ENCODE peak calls at places on chromosome 14, in four cellular contexts. Z is non-pigmented ciliary epithelial cell; T is cardiac fibroblast; I is naive thymus-derived CD8-positive, alpha-beta T cell. G is an unnamed sample.

GRCh38 chr14:74929242-74929641 is 6.2 kb upstream of the RPS6KL1 start:
- DNase-seq in Z (no peak), I (no peak), T (no peak), G (no peak)

GRCh38 chr14:80965041-80965440 is 9.6 kb downstream of the TSHR start:
- DNase-seq in I (no peak), Z (no peak), T (no peak), G (no peak)

GRCh38 chr14:72781476-72782181 is 112.3 kb downstream of the DPF3 start:
- DNase-seq in I (no peak), T (peak), Z (peak), G (no peak)

GRCh38 chr14:35826218-35826951 is at the start of gene BRMS1L:
- DNase-seq in T (peak), Z (peak), I (peak), G (peak)

GRCh38 chr14:59213368-59214315 is 25.2 kb downstream of the DAAM1 start:
- DNase-seq in I (no peak), T (no peak), Z (no peak), G (no peak)

GRCh38 chr14:100714205-100714781 is 12.4 kb upstream of the DLK1 start:
- DNase-seq in T (no peak), Z (no peak), I (no peak), G (no peak)

GRCh38 chr14:68510201-68510600 is 282.7 kb downstream of the ZFP36L1 start:
- DNase-seq in T (peak), I (no peak), Z (peak), G (peak)

GRCh38 chr14:63486729-63487128 is 56.4 kb downstream of the PPP2R5E start:
- DNase-seq in Z (no peak), I (no peak), T (no peak), G (no peak)

GRCh38 chr14:58243790-58244555 is 670 bp upstream of the PSMA3 start:
- DNase-seq in Z (no peak), T (peak), I (no peak), G (no peak)

GRCh38 chr14:26896447-26896846 is 298.6 kb upstream of the NOVA1 start:
- DNase-seq in I (no peak), T (peak), Z (peak), G (peak)

GRCh38 chr14:52094871-52095270 is 26.0 kb upstream of the NID2 start:
- DNase-seq in I (no peak), T (no peak), Z (no peak), G (no peak)

GRCh38 chr14:51023964-51024363 is 70.9 kb downstream of the TRIM9 start:
- DNase-seq in I (no peak), Z (no peak), T (no peak), G (no peak)

GRCh38 chr14:23358042-23358441 is 5.4 kb upstream of the SLC22A17 start:
- DNase-seq in Z (no peak), T (no peak), I (no peak), G (no peak)

GRCh38 chr14:101188571-101188915 is 285.0 kb upstream of the RTL1 start:
- DNase-seq in I (no peak), T (no peak), Z (no peak), G (no peak)

GRCh38 chr14:100534528-100535286 is 52.5 kb downstream of the BEGAIN start:
- DNase-seq in T (no peak), Z (no peak), I (no peak), G (no peak)

GRCh38 chr14:100219126-100219785 is 19.7 kb upstream of the YY1 start:
- DNase-seq in I (no peak), Z (no peak), T (no peak), G (no peak)

GRCh38 chr14:102185360-102185759 is 45.7 kb downstream of the WDR20 start:
- DNase-seq in Z (no peak), T (no peak), I (no peak), G (no peak)

GRCh38 chr14:24032727-24033418 is 18.9 kb upstream of the CARMIL3 start:
- DNase-seq in Z (peak), I (no peak), T (peak), G (no peak)

GRCh38 chr14:31207746-31208545 is at the start of gene HECTD1:
- DNase-seq in Z (no peak), T (peak), I (peak), G (peak)

GRCh38 chr14:70254476-70254961 is 65.8 kb upstream of the SLC8A3 start:
- DNase-seq in Z (no peak), T (peak), I (no peak), G (no peak)

GRCh38 chr14:53190938-53191337 is 37.8 kb upstream of the DDHD1 start:
- DNase-seq in T (peak), Z (no peak), I (no peak), G (no peak)

GRCh38 chr14:85414142-85414541 is 115.8 kb upstream of the FLRT2 start:
- DNase-seq in Z (no peak), I (no peak), T (no peak), G (no peak)

GRCh38 chr14:47676301-47676617 is 854 bp upstream of the MDGA2 start:
- DNase-seq in T (no peak), I (no peak), Z (no peak), G (no peak)

GRCh38 chr14:33363687-33364086 is 425.0 kb downstream of the NPAS3 start:
- DNase-seq in I (no peak), Z (peak), T (peak), G (no peak)

GRCh38 chr14:93395227-93395626 is 35.5 kb upstream of the UNC79 start:
- DNase-seq in T (no peak), Z (no peak), I (no peak), G (no peak)

GRCh38 chr14:94598816-94599655 is 13.2 kb upstream of the SERPINA3 start:
- DNase-seq in Z (peak), I (no peak), T (peak), G (peak)

GRCh38 chr14:102988054-102988453 is 65.6 kb downstream of the AMN start:
- DNase-seq in I (no peak), T (no peak), Z (no peak), G (no peak)

GRCh38 chr14:92981726-92982125 is 58.8 kb downstream of the CHGA start:
- DNase-seq in Z (no peak), I (no peak), T (no peak), G (no peak)

GRCh38 chr14:80587096-80587724 is 354.3 kb downstream of the CEP128 start:
- DNase-seq in T (peak), Z (no peak), I (no peak), G (no peak)

G was measured in retinal pigment epithelial cell.